ENCODE peak calls at places on chromosomes 1 and 21, in seven cellular contexts. Q, W, G, R, X, H and O are unnamed samples.
A peak's percentile ranks its signal among the peaks of the same experiment; 100 is the strongest.

GRCh38 chr1:180860535-180860934 is 52.2 kb upstream of the KIAA1614 start:
- DNase-seq in Q (no peak), W (no peak), G (no peak), R (no peak), X (no peak), H (no peak), O (no peak)

GRCh38 chr1:174197547-174197946 is 38.2 kb downstream of the RABGAP1L start:
- DNase-seq in Q (no peak), W (no peak), G (no peak), R (no peak), X (no peak), H (no peak), O (no peak)

GRCh38 chr1:115649964-115650363 is 8.2 kb downstream of the VANGL1 start:
- DNase-seq in Q (no peak), W (no peak), G (no peak), R (no peak), X (no peak), H (no peak), O (no peak)

GRCh38 chr1:226211181-226211580 is 12.3 kb upstream of the MIXL1 start:
- DNase-seq in Q (no peak), W (no peak), G (no peak), R (no peak), X (no peak), H (no peak), O (no peak)

GRCh38 chr1:26744075-26744958 is 43.4 kb upstream of the PIGV start:
- DNase-seq in Q (peak; percentile 99), W (peak; percentile 66), G (peak; percentile 37), R (peak; percentile 67), X (peak; percentile 34), H (peak; percentile 59), O (no peak)

GRCh38 chr21:29586696-29587095 is 288.0 kb downstream of the BACH1 start:
- DNase-seq in Q (no peak), W (no peak), G (no peak), R (no peak), X (no peak), H (no peak), O (no peak)

GRCh38 chr1:116847688-116848531 is 61.8 kb upstream of the PTGFRN start:
- DNase-seq in Q (no peak), W (no peak), G (no peak), R (no peak), X (no peak), H (no peak), O (no peak)

GRCh38 chr1:199786695-199787094 is 240.8 kb upstream of the NR5A2 start:
- DNase-seq in Q (no peak), W (no peak), G (no peak), R (no peak), X (no peak), H (no peak), O (no peak)

GRCh38 chr1:218600968-218601367 is 255.8 kb downstream of the TGFB2 start:
- DNase-seq in Q (no peak), W (no peak), G (no peak), R (no peak), X (no peak), H (no peak), O (peak; percentile 68)

GRCh38 chr21:39030127-39030884 is 152.9 kb downstream of the PSMG1 start:
- DNase-seq in Q (no peak), W (no peak), G (no peak), R (no peak), X (no peak), H (peak; percentile 73), O (no peak)

GRCh38 chr1:201649776-201650607 is 111.1 kb downstream of the NAV1 start:
- DNase-seq in Q (no peak), W (peak; percentile 43), G (no peak), R (peak; percentile 88), X (peak; percentile 85), H (peak; percentile 90), O (peak; percentile 90)

GRCh38 chr1:115332813-115333608 is 5.0 kb downstream of the NGF start:
- DNase-seq in Q (no peak), W (no peak), G (no peak), R (no peak), X (no peak), H (no peak), O (no peak)

GRCh38 chr1:158945061-158945460 is 13.7 kb downstream of the PYHIN1 start:
- DNase-seq in Q (no peak), W (no peak), G (no peak), R (no peak), X (no peak), H (no peak), O (no peak)

GRCh38 chr1:42239555-42239954 is 75.0 kb upstream of the GUCA2A start:
- DNase-seq in Q (no peak), W (no peak), G (no peak), R (no peak), X (no peak), H (no peak), O (no peak)

GRCh38 chr1:63662056-63662836 is 69.0 kb downstream of the PGM1 start:
- DNase-seq in Q (no peak), W (peak; percentile 78), G (no peak), R (no peak), X (no peak), H (no peak), O (no peak)

GRCh38 chr21:39141502-39141901 is 41.7 kb downstream of the PSMG1 start:
- DNase-seq in Q (no peak), W (no peak), G (no peak), R (no peak), X (peak; percentile 57), H (no peak), O (no peak)

GRCh38 chr1:208684192-208684591 is 440.0 kb upstream of the PLXNA2 start:
- DNase-seq in Q (no peak), W (no peak), G (no peak), R (no peak), X (no peak), H (no peak), O (no peak)

GRCh38 chr1:112957133-112957812 is 1.3 kb upstream of the SLC16A1 start:
- DNase-seq in Q (peak; percentile 84), W (peak; percentile 75), G (peak; percentile 79), R (no peak), X (peak; percentile 48), H (peak; percentile 62), O (no peak)

GRCh38 chr1:64935551-64936158 is 30.7 kb downstream of the JAK1 start:
- DNase-seq in Q (no peak), W (no peak), G (no peak), R (no peak), X (no peak), H (no peak), O (no peak)

GRCh38 chr21:34613679-34614442 is 1.1 kb downstream of the RCAN1 start:
- DNase-seq in Q (no peak), W (no peak), G (no peak), R (peak; percentile 34), X (peak; percentile 21), H (no peak), O (no peak)

GRCh38 chr1:205933672-205934618 is 9.3 kb downstream of the SLC26A9 start:
- DNase-seq in Q (no peak), W (no peak), G (peak; percentile 87), R (no peak), X (no peak), H (no peak), O (no peak)

GRCh38 chr1:32896451-32896850 is 4.7 kb downstream of the TMEM54 start:
- DNase-seq in Q (no peak), W (no peak), G (no peak), R (no peak), X (peak; percentile 8), H (no peak), O (no peak)

GRCh38 chr1:71196685-71197084 is 115.8 kb upstream of the ZRANB2 start:
- DNase-seq in Q (no peak), W (no peak), G (no peak), R (no peak), X (peak; percentile 22), H (no peak), O (peak; percentile 38)

GRCh38 chr1:156026588-156026987 is 5.8 kb upstream of the SSR2 start:
- DNase-seq in Q (no peak), W (no peak), G (no peak), R (no peak), X (no peak), H (no peak), O (no peak)

GRCh38 chr1:204380293-204380831 is 20.6 kb upstream of the PLEKHA6 start:
- DNase-seq in Q (no peak), W (no peak), G (no peak), R (no peak), X (no peak), H (peak; percentile 30), O (peak; percentile 68)

GRCh38 chr1:204382714-204383083 is 23.0 kb upstream of the PLEKHA6 start:
- DNase-seq in Q (no peak), W (no peak), G (no peak), R (no peak), X (no peak), H (no peak), O (no peak)

GRCh38 chr1:204383163-204383904 is 23.6 kb upstream of the PLEKHA6 start:
- DNase-seq in Q (no peak), W (no peak), G (no peak), R (peak; percentile 39), X (no peak), H (peak; percentile 39), O (no peak)

DNA sequence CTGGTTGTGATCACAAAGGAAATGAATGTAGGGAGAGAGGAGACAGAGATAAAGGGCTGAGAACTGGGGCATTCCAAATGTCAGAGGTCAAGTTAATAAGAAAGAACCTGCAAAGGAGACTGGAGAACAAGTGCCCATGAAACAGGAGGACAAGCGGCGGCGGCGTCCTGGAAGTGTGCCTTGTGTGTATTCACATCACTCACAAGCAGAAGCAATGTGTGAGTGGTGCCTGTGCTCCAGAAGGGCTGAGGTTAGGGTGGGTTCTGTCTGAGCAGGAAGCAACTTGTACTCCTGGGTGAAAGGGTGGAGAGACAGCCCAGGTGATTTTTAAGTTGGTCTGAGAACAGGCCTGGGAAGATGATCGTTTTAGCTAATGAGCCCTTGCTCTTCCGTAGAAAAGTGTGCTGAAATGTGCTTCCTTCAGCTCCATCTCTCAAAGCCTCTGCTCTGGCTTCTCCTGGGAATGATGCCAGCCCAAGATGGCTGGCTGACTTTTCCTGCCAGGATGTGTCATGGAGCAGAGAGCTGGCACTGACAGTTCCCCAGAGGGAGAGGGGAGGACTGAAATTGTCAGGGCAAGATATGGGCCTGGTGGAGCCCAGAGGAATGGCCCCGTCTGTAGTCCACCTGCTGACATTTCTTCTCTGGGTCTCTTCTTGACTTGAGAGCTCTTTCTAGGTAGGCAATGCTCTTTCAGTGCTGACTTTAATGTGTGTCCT is 25.1 kb upstream of the PLEKHA6 start:
- DNase-seq in Q (no peak), W (no peak), G (no peak), R (no peak), X (peak; percentile 48), H (peak; percentile 45), O (no peak)
- TF ChIP-seq JUND in Q (no peak), W (no peak), G (no peak), R (no peak), X (no peak), H (no peak), O (no peak)

GRCh38 chr1:192626366-192627179 is 9.4 kb upstream of the RGS13 start:
- DNase-seq in Q (peak; percentile 66), W (no peak), G (no peak), R (no peak), X (no peak), H (no peak), O (no peak)
- TF ChIP-seq JUND in Q (no peak), W (no peak), G (no peak), R (no peak), X (no peak), H (no peak), O (no peak)

GRCh38 chr1:47941609-47942237 is 55.5 kb downstream of the TRABD2B start:
- DNase-seq in Q (no peak), W (no peak), G (peak; percentile 43), R (no peak), X (no peak), H (peak; percentile 31), O (peak; percentile 24)
- TF ChIP-seq JUND in Q (no peak), W (no peak), G (no peak), R (no peak), X (no peak), H (no peak), O (no peak)

GRCh38 chr1:100622506-100622905 is 84.6 kb downstream of the GPR88 start:
- DNase-seq in Q (no peak), W (no peak), G (no peak), R (no peak), X (no peak), H (no peak), O (no peak)
- TF ChIP-seq JUND in Q (no peak), W (no peak), G (no peak), R (no peak), X (no peak), H (no peak), O (no peak)